ENCODE peak calls at places on chromosomes 5 and 9, in nine cellular contexts. One of them, this sample, is unnamed.
A peak's percentile ranks its signal among the peaks of the same experiment; 100 is the strongest.

GRCh38 chr9:115524467-115525059 is 406.6 kb upstream of the TNC start:
- DNase-seq in stimulated activated CD8-positive, alpha-beta memory T cell treated with anti-CD3 and anti-CD28 coated beads, Interleukin-15, amount 100 ng/mL, for 1 hour: no peak
- DNase-seq in NCI-H1092: peak; percentile 58
- DNase-seq in right atrium auricular region: no peak
- DNase-seq in mesothelial cell of epicardium: no peak
- DNase-seq in fibroblast of lung: peak; percentile 80
- DNase-seq in globus pallidus: peak; percentile 49
- DNase-seq in cardiac muscle cell: peak; percentile 84
- DNase-seq in iris pigment epithelial cell: peak; percentile 64
- DNase-seq in this sample: peak; percentile 59

GRCh38 chr9:115938479-115938878 is 215.1 kb upstream of the PAPPA start:
- DNase-seq in cardiac muscle cell: peak; percentile 71
- DNase-seq in NCI-H1092: no peak
- DNase-seq in right atrium auricular region: no peak
- DNase-seq in fibroblast of lung: no peak
- DNase-seq in iris pigment epithelial cell: no peak
- DNase-seq in mesothelial cell of epicardium: no peak
- DNase-seq in globus pallidus: no peak
- DNase-seq in stimulated activated CD8-positive, alpha-beta memory T cell treated with anti-CD3 and anti-CD28 coated beads, Interleukin-15, amount 100 ng/mL, for 1 hour: no peak
- DNase-seq in this sample: no peak

GRCh38 chr5:76402880-76403712 is at the start of gene IQGAP2:
- DNase-seq in right atrium auricular region: no peak
- DNase-seq in stimulated activated CD8-positive, alpha-beta memory T cell treated with anti-CD3 and anti-CD28 coated beads, Interleukin-15, amount 100 ng/mL, for 1 hour: peak; percentile 54
- DNase-seq in globus pallidus: peak; percentile 41
- DNase-seq in mesothelial cell of epicardium: peak; percentile 67
- DNase-seq in NCI-H1092: no peak
- DNase-seq in cardiac muscle cell: peak; percentile 62
- DNase-seq in iris pigment epithelial cell: peak; percentile 74
- DNase-seq in fibroblast of lung: peak; percentile 52
- DNase-seq in this sample: peak; percentile 51

GRCh38 chr9:133515240-133515610 is 9.5 kb downstream of the MYMK start:
- DNase-seq in iris pigment epithelial cell: no peak
- DNase-seq in right atrium auricular region: no peak
- DNase-seq in stimulated activated CD8-positive, alpha-beta memory T cell treated with anti-CD3 and anti-CD28 coated beads, Interleukin-15, amount 100 ng/mL, for 1 hour: no peak
- DNase-seq in mesothelial cell of epicardium: no peak
- DNase-seq in fibroblast of lung: no peak
- DNase-seq in cardiac muscle cell: no peak
- DNase-seq in NCI-H1092: no peak
- DNase-seq in globus pallidus: no peak
- DNase-seq in this sample: no peak

GRCh38 chr9:90024419-90024818 is 419.6 kb downstream of the GADD45G start:
- DNase-seq in right atrium auricular region: no peak
- DNase-seq in fibroblast of lung: no peak
- DNase-seq in NCI-H1092: no peak
- DNase-seq in globus pallidus: no peak
- DNase-seq in mesothelial cell of epicardium: no peak
- DNase-seq in iris pigment epithelial cell: no peak
- DNase-seq in cardiac muscle cell: no peak
- DNase-seq in stimulated activated CD8-positive, alpha-beta memory T cell treated with anti-CD3 and anti-CD28 coated beads, Interleukin-15, amount 100 ng/mL, for 1 hour: no peak
- DNase-seq in this sample: no peak

GRCh38 chr5:433836-434235 is 9.1 kb upstream of the EXOC3 start:
- DNase-seq in fibroblast of lung: no peak
- DNase-seq in iris pigment epithelial cell: no peak
- DNase-seq in NCI-H1092: no peak
- DNase-seq in stimulated activated CD8-positive, alpha-beta memory T cell treated with anti-CD3 and anti-CD28 coated beads, Interleukin-15, amount 100 ng/mL, for 1 hour: no peak
- DNase-seq in globus pallidus: no peak
- DNase-seq in cardiac muscle cell: no peak
- DNase-seq in right atrium auricular region: no peak
- DNase-seq in mesothelial cell of epicardium: no peak
- DNase-seq in this sample: no peak

GRCh38 chr9:86122309-86122708 is 23.0 kb upstream of the GOLM1 start:
- DNase-seq in fibroblast of lung: no peak
- DNase-seq in mesothelial cell of epicardium: no peak
- DNase-seq in stimulated activated CD8-positive, alpha-beta memory T cell treated with anti-CD3 and anti-CD28 coated beads, Interleukin-15, amount 100 ng/mL, for 1 hour: no peak
- DNase-seq in iris pigment epithelial cell: no peak
- DNase-seq in right atrium auricular region: no peak
- DNase-seq in cardiac muscle cell: no peak
- DNase-seq in NCI-H1092: no peak
- DNase-seq in globus pallidus: no peak
- DNase-seq in this sample: no peak

GRCh38 chr9:76490249-76490990 is 31.4 kb downstream of the GCNT1 start:
- DNase-seq in stimulated activated CD8-positive, alpha-beta memory T cell treated with anti-CD3 and anti-CD28 coated beads, Interleukin-15, amount 100 ng/mL, for 1 hour: no peak
- DNase-seq in iris pigment epithelial cell: no peak
- DNase-seq in NCI-H1092: no peak
- DNase-seq in right atrium auricular region: no peak
- DNase-seq in mesothelial cell of epicardium: no peak
- DNase-seq in globus pallidus: no peak
- DNase-seq in fibroblast of lung: no peak
- DNase-seq in cardiac muscle cell: peak; percentile 19
- DNase-seq in this sample: no peak

GRCh38 chr5:152405145-152405544 is at the start of gene NMUR2:
- DNase-seq in cardiac muscle cell: no peak
- DNase-seq in iris pigment epithelial cell: no peak
- DNase-seq in globus pallidus: no peak
- DNase-seq in right atrium auricular region: no peak
- DNase-seq in NCI-H1092: peak; percentile 10
- DNase-seq in fibroblast of lung: no peak
- DNase-seq in mesothelial cell of epicardium: peak; percentile 23
- DNase-seq in stimulated activated CD8-positive, alpha-beta memory T cell treated with anti-CD3 and anti-CD28 coated beads, Interleukin-15, amount 100 ng/mL, for 1 hour: no peak
- DNase-seq in this sample: no peak

GRCh38 chr9:104209387-104209786 is 115.3 kb downstream of the SMC2 start:
- DNase-seq in stimulated activated CD8-positive, alpha-beta memory T cell treated with anti-CD3 and anti-CD28 coated beads, Interleukin-15, amount 100 ng/mL, for 1 hour: no peak
- DNase-seq in NCI-H1092: no peak
- DNase-seq in fibroblast of lung: no peak
- DNase-seq in iris pigment epithelial cell: no peak
- DNase-seq in cardiac muscle cell: no peak
- DNase-seq in right atrium auricular region: no peak
- DNase-seq in globus pallidus: no peak
- DNase-seq in mesothelial cell of epicardium: no peak
- DNase-seq in this sample: no peak

GRCh38 chr5:42888771-42889170 is 77.1 kb upstream of the SELENOP start:
- DNase-seq in NCI-H1092: no peak
- DNase-seq in right atrium auricular region: no peak
- DNase-seq in fibroblast of lung: no peak
- DNase-seq in globus pallidus: no peak
- DNase-seq in stimulated activated CD8-positive, alpha-beta memory T cell treated with anti-CD3 and anti-CD28 coated beads, Interleukin-15, amount 100 ng/mL, for 1 hour: no peak
- DNase-seq in cardiac muscle cell: no peak
- DNase-seq in mesothelial cell of epicardium: no peak
- DNase-seq in iris pigment epithelial cell: no peak
- DNase-seq in this sample: no peak

GRCh38 chr9:37029776-37030590 is 4.1 kb downstream of the PAX5 start:
- DNase-seq in NCI-H1092: no peak
- DNase-seq in globus pallidus: no peak
- DNase-seq in right atrium auricular region: no peak
- DNase-seq in stimulated activated CD8-positive, alpha-beta memory T cell treated with anti-CD3 and anti-CD28 coated beads, Interleukin-15, amount 100 ng/mL, for 1 hour: no peak
- DNase-seq in cardiac muscle cell: no peak
- DNase-seq in fibroblast of lung: no peak
- DNase-seq in iris pigment epithelial cell: no peak
- DNase-seq in mesothelial cell of epicardium: no peak
- DNase-seq in this sample: no peak

GRCh38 chr5:3020426-3020825 is 268.9 kb upstream of the IRX2 start:
- DNase-seq in fibroblast of lung: no peak
- DNase-seq in NCI-H1092: no peak
- DNase-seq in right atrium auricular region: no peak
- DNase-seq in stimulated activated CD8-positive, alpha-beta memory T cell treated with anti-CD3 and anti-CD28 coated beads, Interleukin-15, amount 100 ng/mL, for 1 hour: no peak
- DNase-seq in iris pigment epithelial cell: no peak
- DNase-seq in globus pallidus: no peak
- DNase-seq in mesothelial cell of epicardium: no peak
- DNase-seq in cardiac muscle cell: no peak
- DNase-seq in this sample: no peak

GRCh38 chr5:56640763-56641406 is 174.5 kb upstream of the MAP3K1 start:
- DNase-seq in right atrium auricular region: no peak
- DNase-seq in fibroblast of lung: no peak
- DNase-seq in cardiac muscle cell: no peak
- DNase-seq in globus pallidus: peak; percentile 39
- DNase-seq in iris pigment epithelial cell: no peak
- DNase-seq in NCI-H1092: no peak
- DNase-seq in stimulated activated CD8-positive, alpha-beta memory T cell treated with anti-CD3 and anti-CD28 coated beads, Interleukin-15, amount 100 ng/mL, for 1 hour: no peak
- DNase-seq in mesothelial cell of epicardium: no peak
- DNase-seq in this sample: no peak

GRCh38 chr5:42059291-42059690 is 134.2 kb downstream of the FBXO4 start:
- DNase-seq in right atrium auricular region: no peak
- DNase-seq in globus pallidus: no peak
- DNase-seq in cardiac muscle cell: no peak
- DNase-seq in mesothelial cell of epicardium: no peak
- DNase-seq in iris pigment epithelial cell: no peak
- DNase-seq in fibroblast of lung: no peak
- DNase-seq in NCI-H1092: no peak
- DNase-seq in stimulated activated CD8-positive, alpha-beta memory T cell treated with anti-CD3 and anti-CD28 coated beads, Interleukin-15, amount 100 ng/mL, for 1 hour: no peak
- DNase-seq in this sample: peak; percentile 5

GRCh38 chr9:92438900-92439526 is 14.7 kb upstream of the OMD start:
- DNase-seq in stimulated activated CD8-positive, alpha-beta memory T cell treated with anti-CD3 and anti-CD28 coated beads, Interleukin-15, amount 100 ng/mL, for 1 hour: no peak
- DNase-seq in right atrium auricular region: no peak
- DNase-seq in NCI-H1092: no peak
- DNase-seq in fibroblast of lung: peak; percentile 71
- DNase-seq in globus pallidus: no peak
- DNase-seq in cardiac muscle cell: peak; percentile 55
- DNase-seq in iris pigment epithelial cell: peak; percentile 31
- DNase-seq in mesothelial cell of epicardium: no peak
- DNase-seq in this sample: no peak

GRCh38 chr9:85971731-85972130 is 30.8 kb downstream of the NAA35 start:
- DNase-seq in mesothelial cell of epicardium: no peak
- DNase-seq in cardiac muscle cell: peak; percentile 26
- DNase-seq in right atrium auricular region: no peak
- DNase-seq in iris pigment epithelial cell: peak; percentile 33
- DNase-seq in globus pallidus: no peak
- DNase-seq in fibroblast of lung: peak; percentile 19
- DNase-seq in stimulated activated CD8-positive, alpha-beta memory T cell treated with anti-CD3 and anti-CD28 coated beads, Interleukin-15, amount 100 ng/mL, for 1 hour: no peak
- DNase-seq in NCI-H1092: no peak
- DNase-seq in this sample: no peak

GRCh38 chr9:129514497-129514867 is 106.4 kb downstream of the C9orf50 start:
- DNase-seq in NCI-H1092: no peak
- DNase-seq in stimulated activated CD8-positive, alpha-beta memory T cell treated with anti-CD3 and anti-CD28 coated beads, Interleukin-15, amount 100 ng/mL, for 1 hour: no peak
- DNase-seq in mesothelial cell of epicardium: no peak
- DNase-seq in iris pigment epithelial cell: no peak
- DNase-seq in fibroblast of lung: no peak
- DNase-seq in globus pallidus: no peak
- DNase-seq in cardiac muscle cell: no peak
- DNase-seq in right atrium auricular region: no peak
- DNase-seq in this sample: no peak

GRCh38 chr5:1048861-1049838 is 40.5 kb downstream of the NKD2 start:
- DNase-seq in right atrium auricular region: no peak
- DNase-seq in globus pallidus: no peak
- DNase-seq in iris pigment epithelial cell: no peak
- DNase-seq in cardiac muscle cell: no peak
- DNase-seq in mesothelial cell of epicardium: no peak
- DNase-seq in stimulated activated CD8-positive, alpha-beta memory T cell treated with anti-CD3 and anti-CD28 coated beads, Interleukin-15, amount 100 ng/mL, for 1 hour: no peak
- DNase-seq in NCI-H1092: no peak
- DNase-seq in fibroblast of lung: no peak
- DNase-seq in this sample: no peak

GRCh38 chr9:110146371-110146770 is 61.6 kb downstream of the C9orf152 start:
- DNase-seq in stimulated activated CD8-positive, alpha-beta memory T cell treated with anti-CD3 and anti-CD28 coated beads, Interleukin-15, amount 100 ng/mL, for 1 hour: no peak
- DNase-seq in right atrium auricular region: no peak
- DNase-seq in cardiac muscle cell: no peak
- DNase-seq in fibroblast of lung: no peak
- DNase-seq in NCI-H1092: no peak
- DNase-seq in mesothelial cell of epicardium: no peak
- DNase-seq in globus pallidus: no peak
- DNase-seq in iris pigment epithelial cell: no peak
- DNase-seq in this sample: no peak

GRCh38 chr9:132238026-132238972 is 76.4 kb downstream of the NTNG2 start:
- DNase-seq in globus pallidus: no peak
- DNase-seq in cardiac muscle cell: no peak
- DNase-seq in stimulated activated CD8-positive, alpha-beta memory T cell treated with anti-CD3 and anti-CD28 coated beads, Interleukin-15, amount 100 ng/mL, for 1 hour: no peak
- DNase-seq in iris pigment epithelial cell: no peak
- DNase-seq in mesothelial cell of epicardium: no peak
- DNase-seq in right atrium auricular region: no peak
- DNase-seq in NCI-H1092: no peak
- DNase-seq in fibroblast of lung: no peak
- DNase-seq in this sample: no peak

GRCh38 chr5:1800470-1801060 is 642 bp upstream of the NDUFS6 start:
- DNase-seq in cardiac muscle cell: peak; percentile 24
- DNase-seq in globus pallidus: peak; percentile 75
- DNase-seq in NCI-H1092: peak; percentile 41
- DNase-seq in iris pigment epithelial cell: peak; percentile 38
- DNase-seq in mesothelial cell of epicardium: no peak
- DNase-seq in right atrium auricular region: no peak
- DNase-seq in stimulated activated CD8-positive, alpha-beta memory T cell treated with anti-CD3 and anti-CD28 coated beads, Interleukin-15, amount 100 ng/mL, for 1 hour: no peak
- DNase-seq in fibroblast of lung: peak; percentile 20
- DNase-seq in this sample: peak; percentile 24

GRCh38 chr9:134321957-134322741 is 4.1 kb upstream of the RXRA start:
- DNase-seq in NCI-H1092: no peak
- DNase-seq in cardiac muscle cell: no peak
- DNase-seq in mesothelial cell of epicardium: no peak
- DNase-seq in stimulated activated CD8-positive, alpha-beta memory T cell treated with anti-CD3 and anti-CD28 coated beads, Interleukin-15, amount 100 ng/mL, for 1 hour: no peak
- DNase-seq in globus pallidus: no peak
- DNase-seq in right atrium auricular region: no peak
- DNase-seq in fibroblast of lung: no peak
- DNase-seq in iris pigment epithelial cell: no peak
- DNase-seq in this sample: no peak

GRCh38 chr9:121222524-121223171 is 21.0 kb upstream of the RAB14 start:
- DNase-seq in globus pallidus: peak; percentile 66
- DNase-seq in fibroblast of lung: peak; percentile 77
- DNase-seq in right atrium auricular region: no peak
- DNase-seq in cardiac muscle cell: peak; percentile 74
- DNase-seq in mesothelial cell of epicardium: no peak
- DNase-seq in stimulated activated CD8-positive, alpha-beta memory T cell treated with anti-CD3 and anti-CD28 coated beads, Interleukin-15, amount 100 ng/mL, for 1 hour: no peak
- DNase-seq in NCI-H1092: no peak
- DNase-seq in iris pigment epithelial cell: peak; percentile 48
- DNase-seq in this sample: no peak

GRCh38 chr9:130542457-130543228 is 36.7 kb upstream of the FUBP3 start:
- DNase-seq in NCI-H1092: no peak
- DNase-seq in stimulated activated CD8-positive, alpha-beta memory T cell treated with anti-CD3 and anti-CD28 coated beads, Interleukin-15, amount 100 ng/mL, for 1 hour: no peak
- DNase-seq in fibroblast of lung: peak; percentile 33
- DNase-seq in iris pigment epithelial cell: no peak
- DNase-seq in globus pallidus: no peak
- DNase-seq in right atrium auricular region: no peak
- DNase-seq in mesothelial cell of epicardium: no peak
- DNase-seq in cardiac muscle cell: no peak
- DNase-seq in this sample: no peak

GRCh38 chr9:22446589-22446949 is at the start of gene DMRTA1:
- DNase-seq in stimulated activated CD8-positive, alpha-beta memory T cell treated with anti-CD3 and anti-CD28 coated beads, Interleukin-15, amount 100 ng/mL, for 1 hour: no peak
- DNase-seq in right atrium auricular region: peak; percentile 83
- DNase-seq in fibroblast of lung: peak; percentile 34
- DNase-seq in iris pigment epithelial cell: peak; percentile 77
- DNase-seq in NCI-H1092: peak; percentile 86
- DNase-seq in cardiac muscle cell: peak; percentile 69
- DNase-seq in globus pallidus: peak; percentile 61
- DNase-seq in mesothelial cell of epicardium: peak; percentile 45
- DNase-seq in this sample: peak; percentile 58

GRCh38 chr9:76576344-76576743 is 117.4 kb downstream of the GCNT1 start:
- DNase-seq in right atrium auricular region: no peak
- DNase-seq in iris pigment epithelial cell: peak; percentile 99
- DNase-seq in fibroblast of lung: peak; percentile 70
- DNase-seq in cardiac muscle cell: peak; percentile 90
- DNase-seq in mesothelial cell of epicardium: no peak
- DNase-seq in stimulated activated CD8-positive, alpha-beta memory T cell treated with anti-CD3 and anti-CD28 coated beads, Interleukin-15, amount 100 ng/mL, for 1 hour: peak; percentile 27
- DNase-seq in NCI-H1092: no peak
- DNase-seq in globus pallidus: no peak
- DNase-seq in this sample: peak; percentile 98

GRCh38 chr9:131179561-131180219 is 54.3 kb downstream of the NUP214 start:
- DNase-seq in NCI-H1092: no peak
- DNase-seq in cardiac muscle cell: peak; percentile 86
- DNase-seq in right atrium auricular region: no peak
- DNase-seq in stimulated activated CD8-positive, alpha-beta memory T cell treated with anti-CD3 and anti-CD28 coated beads, Interleukin-15, amount 100 ng/mL, for 1 hour: no peak
- DNase-seq in iris pigment epithelial cell: peak; percentile 84
- DNase-seq in mesothelial cell of epicardium: no peak
- DNase-seq in globus pallidus: no peak
- DNase-seq in fibroblast of lung: peak; percentile 83
- DNase-seq in this sample: peak; percentile 95

GRCh38 chr9:127311239-127311741 is 46.7 kb downstream of the GARNL3 start:
- DNase-seq in globus pallidus: no peak
- DNase-seq in iris pigment epithelial cell: peak; percentile 63
- DNase-seq in mesothelial cell of epicardium: no peak
- DNase-seq in fibroblast of lung: peak; percentile 71
- DNase-seq in stimulated activated CD8-positive, alpha-beta memory T cell treated with anti-CD3 and anti-CD28 coated beads, Interleukin-15, amount 100 ng/mL, for 1 hour: no peak
- DNase-seq in cardiac muscle cell: peak; percentile 63
- DNase-seq in right atrium auricular region: peak; percentile 62
- DNase-seq in NCI-H1092: no peak
- DNase-seq in this sample: peak; percentile 59

GRCh38 chr5:61329729-61330128 is 2.3 kb upstream of the ZSWIM6 start:
- DNase-seq in iris pigment epithelial cell: peak; percentile 59
- DNase-seq in cardiac muscle cell: no peak
- DNase-seq in stimulated activated CD8-positive, alpha-beta memory T cell treated with anti-CD3 and anti-CD28 coated beads, Interleukin-15, amount 100 ng/mL, for 1 hour: no peak
- DNase-seq in globus pallidus: no peak
- DNase-seq in NCI-H1092: no peak
- DNase-seq in mesothelial cell of epicardium: no peak
- DNase-seq in right atrium auricular region: no peak
- DNase-seq in fibroblast of lung: peak; percentile 36
- DNase-seq in this sample: no peak

GRCh38 chr9:84846501-84847323 is 177.2 kb downstream of the NTRK2 start:
- DNase-seq in mesothelial cell of epicardium: no peak
- DNase-seq in right atrium auricular region: no peak
- DNase-seq in stimulated activated CD8-positive, alpha-beta memory T cell treated with anti-CD3 and anti-CD28 coated beads, Interleukin-15, amount 100 ng/mL, for 1 hour: no peak
- DNase-seq in NCI-H1092: no peak
- DNase-seq in globus pallidus: no peak
- DNase-seq in cardiac muscle cell: no peak
- DNase-seq in iris pigment epithelial cell: no peak
- DNase-seq in fibroblast of lung: no peak
- DNase-seq in this sample: no peak

This sample was measured in astrocyte.